ENCODE peak calls at places on chromosomes 1 and 21, in nine cellular contexts. L is hypothalamus; X is adrenal gland; T is NCI-H2029; K is activated CD8-positive, alpha-beta T cell treated with anti-CD3 and anti-CD28 coated beads for 36 hours; W is stimulated activated CD4-positive, alpha-beta T cell treated with anti-CD3 and anti-CD28 coated beads, Interleukin-4, amount 100 ng/mL, for 4 hours; A is colonic mucosa; R is osteocyte; G is HFFc6. S is an unnamed sample.
A peak's percentile ranks its signal among the peaks of the same experiment; 100 is the strongest.

GRCh38 chr21:42844411-42845113 is 34.8 kb downstream of the WDR4 start:
- DNase-seq in G (no peak), A (no peak), X (peak; percentile 87), W (no peak), K (no peak), L (no peak), T (no peak), R (no peak), S (no peak)

GRCh38 chr1:153985341-153985912 is 712 bp downstream of the RAB13 start:
- DNase-seq in L (no peak), W (peak; percentile 63), X (no peak), G (peak; percentile 36), T (no peak), R (no peak), K (peak; percentile 83), A (no peak), S (no peak)

GRCh38 chr1:243621973-243622372 is 228.1 kb downstream of the AKT3 start:
- DNase-seq in A (no peak), K (no peak), R (no peak), X (no peak), T (no peak), G (peak; percentile 9), W (no peak), L (no peak), S (no peak)

GRCh38 chr1:210633636-210634035 is 304.9 kb downstream of the HHAT start:
- DNase-seq in R (no peak), G (no peak), K (no peak), X (no peak), L (peak; percentile 23), T (peak; percentile 48), A (no peak), W (no peak), S (no peak)

GRCh38 chr1:48026701-48027532 is 29.7 kb upstream of the TRABD2B start:
- DNase-seq in A (no peak), G (no peak), T (no peak), L (no peak), R (no peak), K (no peak), W (no peak), X (peak; percentile 6), S (no peak)

GRCh38 chr1:159880435-159880834 is 18.0 kb upstream of the VSIG8 start:
- DNase-seq in L (no peak), X (no peak), K (no peak), A (no peak), T (no peak), W (no peak), G (no peak), R (no peak), S (no peak)

GRCh38 chr1:54882483-54882882 is 4.5 kb downstream of the DHCR24 start:
- DNase-seq in X (no peak), T (no peak), R (no peak), G (no peak), W (no peak), K (no peak), L (no peak), A (no peak), S (no peak)

GRCh38 chr1:81192647-81193642 is 607.8 kb upstream of the ADGRL2 start:
- DNase-seq in L (no peak), T (no peak), G (no peak), X (peak; percentile 86), A (no peak), W (no peak), R (no peak), K (no peak), S (no peak)

GRCh38 chr1:47814592-47815436 is 182.4 kb downstream of the TRABD2B start:
- DNase-seq in R (no peak), K (no peak), A (no peak), G (no peak), L (no peak), X (no peak), T (no peak), W (no peak), S (no peak)

GRCh38 chr1:46110521-46110920 is 21.9 kb downstream of the PIK3R3 start:
- DNase-seq in W (no peak), G (no peak), A (no peak), T (no peak), R (no peak), L (no peak), K (no peak), X (no peak), S (no peak)

GRCh38 chr1:211738709-211739301 is 63.4 kb upstream of the NEK2 start:
- DNase-seq in A (no peak), T (no peak), W (peak; percentile 44), L (no peak), G (no peak), R (no peak), K (peak; percentile 72), X (no peak), S (no peak)

GRCh38 chr1:17875171-17875881 is 120.2 kb downstream of the ACTL8 start:
- DNase-seq in T (no peak), K (no peak), W (no peak), L (no peak), X (no peak), G (peak; percentile 71), R (no peak), A (no peak), S (no peak)

GRCh38 chr1:102919659-102920058 is 188.7 kb downstream of the COL11A1 start:
- DNase-seq in X (no peak), A (no peak), R (no peak), K (no peak), T (no peak), W (no peak), L (no peak), G (peak; percentile 59), S (no peak)

GRCh38 chr1:176691251-176692228 is 228.6 kb downstream of the PAPPA2 start:
- DNase-seq in K (peak; percentile 17), T (peak; percentile 13), W (no peak), A (peak; percentile 48), L (no peak), X (peak; percentile 72), G (peak; percentile 32), R (no peak), S (no peak)

GRCh38 chr1:185474440-185475149 is 157.6 kb upstream of the IVNS1ABP start:
- DNase-seq in K (peak; percentile 34), L (no peak), A (peak; percentile 52), W (no peak), T (no peak), R (no peak), G (no peak), X (no peak), S (no peak)

GRCh38 chr1:56539403-56539802 is 40.0 kb downstream of the PLPP3 start:
- DNase-seq in L (no peak), G (no peak), T (no peak), R (no peak), K (no peak), X (no peak), W (no peak), A (no peak), S (no peak)

GRCh38 chr1:84298336-84298687 is 3.2 kb upstream of the SAMD13 start:
- DNase-seq in R (peak; percentile 85), T (peak; percentile 37), G (no peak), A (peak; percentile 67), L (peak; percentile 35), X (peak; percentile 73), W (peak; percentile 38), K (peak; percentile 54), S (peak; percentile 20)

GRCh38 chr1:66207484-66207883 is 326.5 kb upstream of the SGIP1 start:
- DNase-seq in T (no peak), L (no peak), W (no peak), X (no peak), G (peak; percentile 21), R (no peak), K (no peak), A (no peak), S (no peak)

GRCh38 chr1:245319161-245319560 is 164.4 kb downstream of the KIF26B start:
- DNase-seq in K (no peak), G (no peak), L (no peak), T (no peak), A (no peak), X (no peak), W (no peak), R (no peak), S (no peak)

GRCh38 chr1:213067366-213067765 is 16.3 kb downstream of the RPS6KC1 start:
- DNase-seq in K (no peak), X (no peak), T (no peak), W (no peak), R (no peak), G (no peak), A (no peak), L (no peak), S (no peak)

GRCh38 chr1:36350659-36351171 is 27.3 kb upstream of the EVA1B start:
- DNase-seq in A (no peak), W (peak; percentile 67), R (peak; percentile 88), G (peak; percentile 78), T (no peak), K (peak; percentile 61), X (no peak), L (no peak), S (no peak)

GRCh38 chr1:233224291-233224690 is 71.2 kb downstream of the PCNX2 start:
- DNase-seq in A (no peak), W (no peak), R (no peak), X (no peak), T (no peak), K (no peak), G (no peak), L (no peak), S (no peak)

GRCh38 chr1:24193046-24193445 is 6.0 kb upstream of the IFNLR1 start:
- DNase-seq in R (no peak), K (no peak), G (no peak), A (no peak), L (no peak), T (no peak), W (no peak), X (no peak), S (no peak)

GRCh38 chr1:156238248-156238647 is 3.7 kb upstream of the BGLAP start:
- DNase-seq in W (no peak), K (no peak), R (no peak), A (no peak), L (no peak), G (no peak), X (no peak), T (no peak), S (no peak)

GRCh38 chr1:78447096-78447495 is 43.7 kb upstream of the PTGFR start:
- DNase-seq in A (no peak), R (no peak), X (no peak), G (no peak), L (no peak), K (no peak), T (no peak), W (no peak), S (no peak)

GRCh38 chr1:117628343-117628742 is 22.5 kb downstream of the TENT5C start:
- DNase-seq in W (no peak), T (no peak), G (no peak), X (no peak), R (no peak), K (no peak), A (no peak), L (no peak), S (no peak)

GRCh38 chr1:72371259-72372035 is 89.1 kb upstream of the NEGR1 start:
- DNase-seq in X (no peak), R (no peak), A (no peak), W (no peak), L (no peak), G (no peak), T (no peak), K (no peak), S (no peak)

GRCh38 chr1:36160949-36161485 is 5.1 kb downstream of the MAP7D1 start:
- DNase-seq in R (no peak), L (no peak), X (peak; percentile 78), T (peak; percentile 37), A (no peak), K (peak; percentile 88), W (no peak), G (peak; percentile 68), S (peak; percentile 46)

GRCh38 chr1:228977307-228977706 is 242.0 kb downstream of the RHOU start:
- DNase-seq in T (no peak), G (no peak), K (no peak), A (no peak), W (no peak), X (no peak), L (no peak), R (no peak), S (no peak)

GRCh38 chr1:86582161-86582560 is 35.3 kb downstream of the CLCA4 start:
- DNase-seq in L (no peak), T (no peak), K (no peak), W (no peak), X (no peak), G (no peak), R (no peak), A (peak; percentile 36), S (no peak)

GRCh38 chr1:4965346-4965726 is 310.9 kb downstream of the AJAP1 start:
- DNase-seq in G (no peak), T (no peak), A (no peak), L (no peak), X (no peak), K (no peak), W (no peak), R (no peak), S (no peak)